ENCODE peak calls at places on chromosomes 5 and 9, in four cellular contexts. P is endothelial cell of umbilical vein, X is spleen, A is PC-3. B is an unnamed sample.

GRCh38 chr5:52743970-52744369 is 43.7 kb upstream of the ITGA1 start:
- DNase-seq in P (peak; percentile 88), A (no peak), X (no peak), B (no peak)

GRCh38 chr5:150022163-150022540 is 21.6 kb downstream of the HMGXB3 start:
- DNase-seq in A (peak; percentile 90), X (no peak), P (peak; percentile 97), B (no peak)

GRCh38 chr9:135888126-135888765 is 19.1 kb downstream of the CAMSAP1 start:
- DNase-seq in P (no peak), A (no peak), X (peak; percentile 47), B (no peak)

GRCh38 chr5:66912787-66913186 is 283.8 kb downstream of the CD180 start:
- DNase-seq in P (no peak), A (no peak), X (no peak), B (no peak)

GRCh38 chr9:135402048-135402738 is 77.4 kb upstream of the PPP1R26 start:
- DNase-seq in P (no peak), X (no peak), A (no peak), B (no peak)

GRCh38 chr5:96033116-96033515 is 71.5 kb upstream of the ELL2 start:
- DNase-seq in P (no peak), X (no peak), A (peak; percentile 69), B (no peak)

GRCh38 chr5:21783079-21783478 is 1070.1 kb downstream of the CDH12 start:
- DNase-seq in P (no peak), A (no peak), X (no peak), B (no peak)

GRCh38 chr5:116992681-116993080 is 418.1 kb upstream of the SEMA6A start:
- DNase-seq in P (no peak), X (no peak), A (no peak), B (no peak)

GRCh38 chr5:20554001-20554400 is 566.0 kb upstream of the CDH18 start:
- DNase-seq in X (no peak), P (no peak), A (peak; percentile 47), B (no peak)

GRCh38 chr9:132237481-132237880 is 75.6 kb downstream of the NTNG2 start:
- DNase-seq in P (no peak), A (peak; percentile 31), X (no peak), B (no peak)

GRCh38 chr5:150428106-150428876 is 15.6 kb upstream of the CD74 start:
- DNase-seq in A (no peak), X (peak; percentile 85), P (peak; percentile 44), B (peak; percentile 69)

GRCh38 chr5:96743065-96743768 is 64.5 kb downstream of the ERAP1 start:
- DNase-seq in X (no peak), A (peak; percentile 38), P (peak; percentile 71), B (no peak)

DNA sequence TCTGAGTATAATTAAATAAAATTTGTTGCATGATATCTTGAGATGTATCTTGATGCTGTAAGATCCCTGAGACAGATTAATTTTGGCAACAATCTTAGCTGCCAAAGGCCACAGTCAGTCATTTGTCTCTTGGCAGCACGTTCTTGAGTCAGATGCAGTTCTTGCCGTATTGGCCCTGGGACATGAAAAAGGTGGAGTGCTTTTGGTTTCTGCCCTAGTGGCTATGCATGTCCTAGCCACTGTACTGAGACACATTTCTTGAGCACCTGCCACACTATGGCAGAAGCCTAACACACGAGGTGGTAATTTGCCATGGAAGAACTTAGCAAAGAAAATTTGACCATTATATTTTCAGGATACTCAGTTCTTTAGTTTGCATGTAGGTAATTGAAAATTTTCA is 45.0 kb upstream of the PHF2 start:
- DNase-seq in X (no peak), A (peak; percentile 4), P (no peak), B (no peak)
- TF ChIP-seq CTCF in X (no peak), A (no peak), P (no peak), B (no peak)

GRCh38 chr5:92513067-92513466 is 1068.0 kb downstream of the NR2F1-AS1 start:
- DNase-seq in A (peak; percentile 45), P (no peak), X (no peak), B (no peak)
- H3K9me3 ChIP-seq in A (peaks cover 11% of the 10 kb centered on the region), P (no peaks in the 10 kb centered on the region), X (peaks cover 56% of the 10 kb centered on the region), B (peaks cover 28% of the 10 kb centered on the region)

GRCh38 chr5:176535101-176535654 is 2.0 kb downstream of the RNF44 start:
- DNase-seq in P (peak; percentile 29), A (peak; percentile 19), X (peak; percentile 82), B (peak; percentile 79)
- H3K4me1 ChIP-seq in P (peaks cover 40% of the 10 kb centered on the region), A (peaks cover 32% of the 10 kb centered on the region), X (peaks cover 85% of the 10 kb centered on the region), B (peaks cover 27% of the 10 kb centered on the region)

DNA sequence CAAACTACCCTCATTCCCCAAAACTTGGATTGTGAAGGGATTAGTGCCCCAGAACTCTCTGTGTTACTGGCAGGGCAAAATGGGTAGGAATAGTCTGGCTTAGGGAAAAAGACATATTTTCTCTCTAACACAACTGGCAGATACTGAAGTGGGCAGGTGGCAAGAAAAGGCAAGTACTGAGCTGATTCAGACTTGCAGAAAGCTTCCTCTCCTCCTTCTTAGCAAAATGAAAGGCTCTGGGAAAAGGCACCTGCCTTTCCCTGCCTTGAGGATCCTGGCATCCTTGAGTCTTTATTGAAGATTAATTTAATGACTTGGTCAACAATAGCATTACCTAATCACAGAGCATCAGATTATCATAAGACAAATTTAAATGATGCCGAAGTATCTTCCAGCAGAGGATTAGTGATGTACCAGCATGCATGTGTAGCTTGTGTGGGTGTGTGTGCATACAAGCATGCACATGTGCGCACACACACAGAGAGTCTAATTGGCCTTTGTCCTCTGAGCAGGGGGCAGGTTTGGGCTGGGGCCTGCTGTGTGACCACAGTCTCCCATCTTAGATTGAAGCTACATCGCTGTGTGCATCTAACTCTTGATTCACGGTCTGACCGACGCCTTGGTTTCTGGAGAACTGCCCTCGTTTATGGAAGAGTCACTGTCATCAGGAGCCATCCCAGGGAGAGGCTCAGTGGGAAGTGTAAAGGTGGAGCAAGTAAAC is 294.8 kb downstream of the AOPEP start:
- DNase-seq in P (no peak), A (no peak), X (no peak), B (no peak)
- TF ChIP-seq CTCF in P (no peak), A (no peak), X (no peak), B (no peak)